ENCODE peak calls at places on chromosomes 4 and X, in four cellular contexts. One of them, this sample, is unnamed.
A peak's percentile ranks its signal among the peaks of the same experiment; 100 is the strongest.

GRCh38 chr4:23034726-23035125 is 342.0 kb downstream of the GBA3 start:
- DNase-seq in DMS 273 treated with DMSO at 0.1 percent for 48 hours: peak; percentile 2
- DNase-seq in amniotic epithelial cell: no peak
- DNase-seq in heart right ventricle: no peak
- DNase-seq in this sample: no peak

GRCh38 chr4:128823025-128823661 is 13.6 kb downstream of the JADE1 start:
- DNase-seq in DMS 273 treated with DMSO at 0.1 percent for 48 hours: no peak
- DNase-seq in amniotic epithelial cell: peak; percentile 88
- DNase-seq in heart right ventricle: no peak
- DNase-seq in this sample: peak; percentile 94

GRCh38 chr4:184293552-184293951 is 75.9 kb upstream of the ENPP6 start:
- DNase-seq in DMS 273 treated with DMSO at 0.1 percent for 48 hours: no peak
- DNase-seq in amniotic epithelial cell: no peak
- DNase-seq in heart right ventricle: no peak
- DNase-seq in this sample: peak; percentile 13

GRCh38 chr4:154928640-154929257 is 147.7 kb downstream of the RBM46 start:
- DNase-seq in DMS 273 treated with DMSO at 0.1 percent for 48 hours: no peak
- DNase-seq in amniotic epithelial cell: peak; percentile 11
- DNase-seq in heart right ventricle: no peak
- DNase-seq in this sample: peak; percentile 65

GRCh38 chr4:6608758-6609414 is 31.6 kb upstream of the MRFAP1 start:
- DNase-seq in DMS 273 treated with DMSO at 0.1 percent for 48 hours: no peak
- DNase-seq in amniotic epithelial cell: no peak
- DNase-seq in heart right ventricle: peak; percentile 32
- DNase-seq in this sample: no peak

GRCh38 chrX:153744210-153745066 is 19.6 kb upstream of the PLXNB3 start:
- DNase-seq in DMS 273 treated with DMSO at 0.1 percent for 48 hours: no peak
- DNase-seq in amniotic epithelial cell: peak; percentile 5
- DNase-seq in heart right ventricle: no peak
- DNase-seq in this sample: no peak

GRCh38 chrX:32847921-32848320 is 363.4 kb downstream of the DMD start:
- DNase-seq in DMS 273 treated with DMSO at 0.1 percent for 48 hours: no peak
- DNase-seq in amniotic epithelial cell: peak; percentile 53
- DNase-seq in heart right ventricle: no peak
- DNase-seq in this sample: peak; percentile 2

GRCh38 chr4:175090116-175090515 is 172.0 kb downstream of the ADAM29 start:
- DNase-seq in DMS 273 treated with DMSO at 0.1 percent for 48 hours: no peak
- DNase-seq in amniotic epithelial cell: no peak
- DNase-seq in heart right ventricle: no peak
- DNase-seq in this sample: no peak

GRCh38 chrX:20116087-20116574 is 576 bp downstream of the MAP7D2 start:
- DNase-seq in DMS 273 treated with DMSO at 0.1 percent for 48 hours: no peak
- DNase-seq in amniotic epithelial cell: no peak
- DNase-seq in heart right ventricle: no peak
- DNase-seq in this sample: no peak

GRCh38 chrX:15674514-15674898 is 9.9 kb upstream of the CLTRN start:
- DNase-seq in DMS 273 treated with DMSO at 0.1 percent for 48 hours: no peak
- DNase-seq in amniotic epithelial cell: peak; percentile 83
- DNase-seq in heart right ventricle: peak; percentile 91
- DNase-seq in this sample: no peak

GRCh38 chrX:9997524-9997923 is 30.4 kb downstream of the CLDN34 start:
- DNase-seq in DMS 273 treated with DMSO at 0.1 percent for 48 hours: no peak
- DNase-seq in amniotic epithelial cell: no peak
- DNase-seq in heart right ventricle: no peak
- DNase-seq in this sample: no peak

GRCh38 chr4:37830640-37831039 is 4.2 kb downstream of the PGM2 start:
- DNase-seq in DMS 273 treated with DMSO at 0.1 percent for 48 hours: no peak
- DNase-seq in amniotic epithelial cell: no peak
- DNase-seq in heart right ventricle: no peak
- DNase-seq in this sample: no peak

GRCh38 chr4:155271557-155271956 is 63.1 kb downstream of the NPY2R start:
- DNase-seq in DMS 273 treated with DMSO at 0.1 percent for 48 hours: no peak
- DNase-seq in amniotic epithelial cell: peak; percentile 11
- DNase-seq in heart right ventricle: no peak
- DNase-seq in this sample: peak; percentile 14

GRCh38 chrX:114650351-114650750 is 66.5 kb downstream of the HTR2C start:
- DNase-seq in DMS 273 treated with DMSO at 0.1 percent for 48 hours: no peak
- DNase-seq in amniotic epithelial cell: no peak
- DNase-seq in heart right ventricle: no peak
- DNase-seq in this sample: peak; percentile 1

GRCh38 chr4:77418333-77418732 is 187.3 kb upstream of the CXCL13 start:
- DNase-seq in DMS 273 treated with DMSO at 0.1 percent for 48 hours: no peak
- DNase-seq in amniotic epithelial cell: peak; percentile 41
- DNase-seq in heart right ventricle: no peak
- DNase-seq in this sample: peak; percentile 12

GRCh38 chr4:8274772-8275241 is 5.3 kb downstream of the HTRA3 start:
- DNase-seq in DMS 273 treated with DMSO at 0.1 percent for 48 hours: peak; percentile 71
- DNase-seq in amniotic epithelial cell: peak; percentile 90
- DNase-seq in heart right ventricle: peak; percentile 87
- DNase-seq in this sample: peak; percentile 80

GRCh38 chrX:135421537-135421931 is 210 bp upstream of the SMIM10L2A start:
- DNase-seq in DMS 273 treated with DMSO at 0.1 percent for 48 hours: peak; percentile 8
- DNase-seq in amniotic epithelial cell: peak; percentile 37
- DNase-seq in heart right ventricle: peak; percentile 89
- DNase-seq in this sample: peak; percentile 55

GRCh38 chrX:41145920-41146608 is 60.8 kb downstream of the USP9X start:
- DNase-seq in DMS 273 treated with DMSO at 0.1 percent for 48 hours: no peak
- DNase-seq in amniotic epithelial cell: peak; percentile 89
- DNase-seq in heart right ventricle: no peak
- DNase-seq in this sample: peak; percentile 94

GRCh38 chrX:129980043-129980442 is 2.4 kb upstream of the BCORL1 start:
- DNase-seq in DMS 273 treated with DMSO at 0.1 percent for 48 hours: no peak
- DNase-seq in amniotic epithelial cell: no peak
- DNase-seq in heart right ventricle: peak; percentile 32
- DNase-seq in this sample: no peak

GRCh38 chr4:4685810-4686209 is 144.0 kb upstream of the STX18 start:
- DNase-seq in DMS 273 treated with DMSO at 0.1 percent for 48 hours: no peak
- DNase-seq in amniotic epithelial cell: no peak
- DNase-seq in heart right ventricle: no peak
- DNase-seq in this sample: no peak

GRCh38 chr4:182752158-182752910 is 164.9 kb downstream of the DCTD start:
- DNase-seq in DMS 273 treated with DMSO at 0.1 percent for 48 hours: no peak
- DNase-seq in amniotic epithelial cell: peak; percentile 79
- DNase-seq in heart right ventricle: no peak
- DNase-seq in this sample: peak; percentile 84

GRCh38 chr4:7513731-7514130 is 79.0 kb upstream of the PSAPL1 start:
- DNase-seq in DMS 273 treated with DMSO at 0.1 percent for 48 hours: no peak
- DNase-seq in amniotic epithelial cell: peak; percentile 6
- DNase-seq in heart right ventricle: no peak
- DNase-seq in this sample: peak; percentile 40

GRCh38 chr4:37687175-37687525 is 974 bp upstream of the RELL1 start:
- DNase-seq in DMS 273 treated with DMSO at 0.1 percent for 48 hours: no peak
- DNase-seq in amniotic epithelial cell: no peak
- DNase-seq in heart right ventricle: no peak
- DNase-seq in this sample: no peak

GRCh38 chr4:152626790-152627189 is 53.0 kb downstream of the TMEM154 start:
- DNase-seq in DMS 273 treated with DMSO at 0.1 percent for 48 hours: no peak
- DNase-seq in amniotic epithelial cell: no peak
- DNase-seq in heart right ventricle: no peak
- DNase-seq in this sample: no peak

GRCh38 chr4:34861661-34862060 is 1382.7 kb downstream of the ARAP2 start:
- DNase-seq in DMS 273 treated with DMSO at 0.1 percent for 48 hours: no peak
- DNase-seq in amniotic epithelial cell: peak; percentile 58
- DNase-seq in heart right ventricle: no peak
- DNase-seq in this sample: peak; percentile 34

GRCh38 chrX:53184836-53185235 is 40.2 kb downstream of the KDM5C start:
- DNase-seq in DMS 273 treated with DMSO at 0.1 percent for 48 hours: no peak
- DNase-seq in amniotic epithelial cell: peak; percentile 26
- DNase-seq in heart right ventricle: no peak
- DNase-seq in this sample: peak; percentile 73

GRCh38 chrX:76555816-76556215 is 128.3 kb downstream of the MAGEE1 start:
- DNase-seq in DMS 273 treated with DMSO at 0.1 percent for 48 hours: no peak
- DNase-seq in amniotic epithelial cell: peak; percentile 24
- DNase-seq in heart right ventricle: no peak
- DNase-seq in this sample: peak; percentile 47

GRCh38 chr4:2406920-2407319 is 11.5 kb downstream of the ZFYVE28 start:
- DNase-seq in DMS 273 treated with DMSO at 0.1 percent for 48 hours: no peak
- DNase-seq in amniotic epithelial cell: no peak
- DNase-seq in heart right ventricle: no peak
- DNase-seq in this sample: no peak

GRCh38 chr4:79913581-79913980 is 159.4 kb downstream of the ANTXR2 start:
- DNase-seq in DMS 273 treated with DMSO at 0.1 percent for 48 hours: no peak
- DNase-seq in amniotic epithelial cell: peak; percentile 66
- DNase-seq in heart right ventricle: no peak
- DNase-seq in this sample: peak; percentile 85

This sample was measured in iris pigment epithelial cell.